ENCODE peak calls at places on chromosome 2, in ten cellular contexts. M, K, P, A, V, C, S, F, X and O are unnamed samples.

GRCh38 chr2:46188041-46188715 is 109.0 kb upstream of the EPAS1 start:
- DNase-seq in M (no peak), K (no peak), P (no peak), A (no peak), V (no peak), C (no peak), S (peak; percentile 90), F (no peak), X (no peak), O (no peak)

GRCh38 chr2:67982956-67983355 is 79.8 kb downstream of the C1D start:
- DNase-seq in M (peak; percentile 14), K (no peak), P (no peak), A (no peak), V (no peak), C (no peak), S (no peak), F (no peak), X (no peak), O (no peak)

GRCh38 chr2:237345891-237346640 is 67.9 kb downstream of the COL6A3 start:
- DNase-seq in M (peak; percentile 43), K (no peak), P (no peak), A (no peak), V (no peak), C (no peak), S (no peak), F (no peak), X (no peak), O (no peak)

GRCh38 chr2:238518127-238518827 is 91.5 kb downstream of the ASB1 start:
- DNase-seq in M (peak; percentile 78), K (no peak), P (no peak), A (no peak), V (no peak), C (no peak), S (no peak), F (no peak), X (no peak), O (no peak)

GRCh38 chr2:16100006-16100405 is 159.7 kb downstream of the MYCN start:
- DNase-seq in M (no peak), K (no peak), P (no peak), A (no peak), V (peak; percentile 36), C (no peak), S (no peak), F (no peak), X (no peak), O (no peak)

GRCh38 chr2:168530980-168531379 is 74.9 kb downstream of the CERS6 start:
- DNase-seq in M (peak; percentile 50), K (no peak), P (no peak), A (no peak), V (no peak), C (no peak), S (no peak), F (no peak), X (no peak), O (no peak)

GRCh38 chr2:48693645-48694044 is 61.9 kb downstream of the LHCGR start:
- DNase-seq in M (peak; percentile 31), K (no peak), P (no peak), A (no peak), V (no peak), C (no peak), S (no peak), F (no peak), X (no peak), O (no peak)

GRCh38 chr2:178064051-178064450 is 8.5 kb downstream of the PDE11A start:
- DNase-seq in M (no peak), K (no peak), P (no peak), A (no peak), V (no peak), C (no peak), S (no peak), F (no peak), X (no peak), O (no peak)

GRCh38 chr2:74089816-74090745 is 57.6 kb downstream of the BOLA3 start:
- DNase-seq in M (no peak), K (no peak), P (no peak), A (no peak), V (no peak), C (no peak), S (no peak), F (no peak), X (no peak), O (no peak)

GRCh38 chr2:74093840-74094239 is 53.9 kb downstream of the BOLA3 start:
- DNase-seq in M (no peak), K (no peak), P (no peak), A (no peak), V (no peak), C (no peak), S (no peak), F (no peak), X (no peak), O (no peak)

GRCh38 chr2:74092236-74092635 is 55.5 kb downstream of the BOLA3 start:
- DNase-seq in M (no peak), K (no peak), P (no peak), A (no peak), V (no peak), C (no peak), S (no peak), F (no peak), X (no peak), O (no peak)

GRCh38 chr2:74093426-74093825 is 54.3 kb downstream of the BOLA3 start:
- DNase-seq in M (no peak), K (no peak), P (no peak), A (no peak), V (no peak), C (no peak), S (no peak), F (no peak), X (no peak), O (no peak)

DNA sequence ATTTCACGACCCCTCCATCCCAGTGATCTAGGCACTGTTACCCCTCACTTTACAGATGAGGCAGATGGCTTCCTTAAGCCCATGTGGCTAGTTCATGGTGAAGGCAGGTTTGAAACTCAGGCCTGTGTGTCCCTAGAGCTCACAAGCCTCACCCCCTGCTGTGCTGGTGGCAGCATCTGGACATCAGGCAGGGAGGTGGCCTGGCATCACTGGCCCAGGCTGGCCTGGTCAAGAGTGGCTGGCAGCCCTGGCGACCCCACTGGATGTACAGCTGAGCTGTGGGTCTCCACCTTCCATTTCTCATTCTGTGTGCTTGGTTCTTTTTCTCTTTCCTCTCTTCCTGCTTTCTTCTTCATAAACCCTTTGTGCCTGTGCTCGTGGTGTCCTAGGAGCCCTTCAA is 56.3 kb downstream of the BOLA3 start:
- DNase-seq in M (no peak), K (no peak), P (no peak), A (no peak), V (no peak), C (no peak), S (no peak), F (no peak), X (no peak), O (no peak)
- H3K27ac ChIP-seq in M (no peak overlapping the region), K (no peak overlapping the region), P (no peak overlapping the region), A (no peak overlapping the region), V (no peak overlapping the region), C (no peak overlapping the region), S (no peak overlapping the region), F (no peak overlapping the region), X (no peak overlapping the region), O (no peak overlapping the region)

GRCh38 chr2:27763907-27764267 is 7.6 kb upstream of the MRPL33 start:
- DNase-seq in M (no peak), K (no peak), P (no peak), A (no peak), V (no peak), C (no peak), S (peak; percentile 60), F (no peak), X (no peak), O (no peak)

GRCh38 chr2:27771202-27771547 is 344 bp upstream of the MRPL33 start:
- DNase-seq in M (no peak), K (no peak), P (no peak), A (no peak), V (no peak), C (no peak), S (no peak), F (no peak), X (no peak), O (no peak)

GRCh38 chr2:27762951-27763906 is 8.3 kb upstream of the MRPL33 start:
- DNase-seq in M (peak; percentile 43), K (no peak), P (no peak), A (no peak), V (no peak), C (no peak), S (peak; percentile 10), F (no peak), X (no peak), O (no peak)

GRCh38 chr2:27766287-27766661 is 5.2 kb upstream of the MRPL33 start:
- DNase-seq in M (no peak), K (no peak), P (no peak), A (no peak), V (no peak), C (no peak), S (no peak), F (no peak), X (no peak), O (no peak)

DNA sequence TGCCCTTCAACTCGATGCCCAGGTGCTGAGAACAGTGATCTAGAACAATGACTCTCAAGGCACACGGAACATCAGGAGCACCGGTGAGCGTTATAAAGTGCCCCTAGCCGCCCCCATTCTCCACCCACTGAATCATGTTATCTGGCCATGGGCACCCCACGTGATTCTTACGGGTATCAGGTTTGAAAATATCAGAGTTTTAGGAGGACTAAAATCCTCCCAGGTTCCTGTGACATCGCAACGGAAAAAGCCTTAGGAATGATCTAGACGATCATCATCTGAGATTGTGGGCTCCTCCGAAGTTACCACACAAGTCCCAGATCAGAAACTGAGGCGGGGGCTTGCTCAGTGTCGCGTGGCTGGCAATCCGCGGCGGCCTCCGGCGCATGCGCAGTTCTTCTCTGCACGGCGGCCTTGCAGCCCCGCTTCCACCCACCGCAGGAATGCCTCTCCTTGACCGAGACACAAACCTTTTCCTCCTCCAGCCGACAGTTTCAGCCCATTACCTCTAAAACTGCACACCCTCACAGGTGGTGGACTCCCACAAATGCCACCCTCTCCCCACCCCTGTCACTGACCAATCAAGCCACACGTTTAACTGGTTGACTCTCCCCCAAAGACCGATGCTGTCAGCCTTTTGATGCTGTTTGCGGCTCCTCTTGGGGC is 5.8 kb upstream of the MRPL33 start:
- DNase-seq in M (no peak), K (peak; percentile 72), P (peak; percentile 65), A (peak; percentile 68), V (no peak), C (no peak), S (peak; percentile 89), F (peak; percentile 82), X (peak; percentile 76), O (no peak)
- H3K4me3 ChIP-seq in M (no peak overlapping the region), K (peak overlapping the region; percentile 51), P (peak overlapping the region; percentile 41), A (peak overlapping the region; percentile 28), V (no peak overlapping the region), C (no peak overlapping the region), S (peak overlapping the region; percentile 37), F (peak overlapping the region; percentile 45), X (peak overlapping the region; percentile 4), O (peak overlapping the region; percentile 2)

GRCh38 chr2:70994445-70995226 is at the start of gene TEX261:
- DNase-seq in M (peak; percentile 71), K (peak; percentile 93), P (peak; percentile 84), A (peak; percentile 93), V (peak; percentile 92), C (no peak), S (peak; percentile 79), F (peak; percentile 95), X (peak; percentile 74), O (peak; percentile 61)
- TF ChIP-seq POLR2A in M (no peak), K (peak; percentile 66), P (no peak), A (no peak), V (peak; percentile 62), C (no peak), S (no peak), F (no peak), X (peak; percentile 35), O (no peak)

DNA sequence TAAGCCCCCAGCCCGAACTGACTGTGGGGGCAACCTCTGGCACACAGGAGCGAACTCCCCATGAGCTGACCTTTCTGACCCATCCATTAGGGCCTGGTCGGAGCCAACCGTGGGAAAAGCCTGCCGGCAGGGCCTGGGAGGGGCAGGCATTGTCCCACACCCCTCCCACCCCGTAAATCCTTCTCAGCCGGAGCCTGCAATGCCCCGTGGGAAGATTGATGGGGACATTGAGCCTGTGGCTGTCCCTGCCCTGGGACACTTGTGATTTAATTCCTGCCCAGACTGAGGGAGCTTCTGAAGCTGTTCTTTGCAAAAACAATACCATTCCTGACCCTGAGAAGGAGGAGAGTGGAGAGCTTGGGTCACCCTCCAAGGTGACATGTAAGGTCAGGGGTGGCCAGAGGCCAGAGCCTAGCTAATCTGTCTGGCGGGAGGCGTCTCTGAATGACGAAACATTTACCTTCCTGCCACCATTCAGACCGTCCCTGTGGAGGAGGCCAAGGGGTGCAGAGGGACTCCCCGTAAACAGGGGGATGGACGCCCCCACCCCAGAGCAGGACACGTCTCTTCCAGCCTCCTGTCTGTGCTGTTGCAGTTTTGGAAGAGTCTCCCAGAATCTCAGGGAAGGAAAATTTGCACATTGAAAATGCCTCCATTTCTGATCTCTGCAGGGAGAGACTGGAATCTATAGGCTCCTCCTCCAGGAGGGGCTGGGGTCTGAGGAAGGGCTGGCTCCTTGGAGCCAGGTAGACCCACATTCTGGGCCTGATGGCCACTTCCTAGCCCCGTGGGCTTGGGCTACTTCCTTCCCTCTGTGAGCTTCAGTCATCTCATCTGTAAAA is 51.2 kb upstream of the HS6ST1 start:
- DNase-seq in M (no peak), K (peak; percentile 6), P (no peak), A (peak; percentile 55), V (no peak), C (no peak), S (no peak), F (peak; percentile 18), X (no peak), O (no peak)
- H3K27ac ChIP-seq in M (no peak overlapping the region), K (no peak overlapping the region), P (peak overlapping the region; percentile 45), A (no peak overlapping the region), V (no peak overlapping the region), C (no peak overlapping the region), S (no peak overlapping the region), F (no peak overlapping the region), X (no peak overlapping the region), O (peak overlapping the region; percentile 39)